ENCODE peak calls at places on chromosomes 11 and 22, in seven cellular contexts. H is lower leg skin, P is choroid plexus epithelial cell, W is GM23248, G is OCI-LY7, Z is heart left ventricle, S is colonic mucosa. V is an unnamed sample.

GRCh38 chr11:95764267-95764898 is 25.2 kb downstream of the FAM76B start:
- DNase-seq in G (peak), W (peak), S (no peak), Z (no peak), P (peak), H (no peak), V (peak)

GRCh38 chr11:113553235-113553634 is 78.0 kb upstream of the DRD2 start:
- DNase-seq in P (peak), W (peak), H (no peak), Z (no peak), S (no peak), G (no peak), V (peak)

GRCh38 chr22:25729016-25729415 is 13.0 kb upstream of the MYO18B start:
- DNase-seq in G (no peak), Z (no peak), W (no peak), P (no peak), S (no peak), H (peak), V (no peak)

GRCh38 chr11:46930089-46930488 is 6.5 kb upstream of the CSTPP1 start:
- DNase-seq in Z (no peak), G (no peak), S (no peak), W (peak), H (no peak), P (peak), V (peak)

GRCh38 chr11:119153049-119153818 is 4.4 kb downstream of the ABCG4 start:
- DNase-seq in H (no peak), W (peak), Z (no peak), P (no peak), S (no peak), G (no peak), V (no peak)

GRCh38 chr22:43236401-43237166 is 49.6 kb upstream of the TTLL12 start:
- DNase-seq in Z (peak), H (no peak), P (no peak), W (no peak), S (no peak), G (no peak), V (no peak)

GRCh38 chr11:69398529-69399492 is 82.7 kb upstream of the LINC01488 start:
- DNase-seq in H (no peak), P (peak), W (peak), G (no peak), Z (no peak), S (no peak), V (peak)

GRCh38 chr22:26669060-26669481 is 11.7 kb downstream of the MIAT start:
- DNase-seq in S (no peak), H (no peak), P (peak), G (peak), W (peak), Z (no peak), V (peak)

GRCh38 chr11:87879118-87879517 is 296.1 kb downstream of the RAB38 start:
- DNase-seq in P (peak), W (peak), G (no peak), Z (no peak), H (no peak), S (no peak), V (peak)

GRCh38 chr11:2515401-2516275 is 70.8 kb downstream of the KCNQ1 start:
- DNase-seq in G (no peak), H (peak), Z (peak), P (no peak), S (peak), W (no peak), V (no peak)

GRCh38 chr11:110971110-110971509 is 258.9 kb upstream of the ARHGAP20 start:
- DNase-seq in G (no peak), S (no peak), H (no peak), W (peak), P (peak), Z (no peak), V (peak)

GRCh38 chr11:110755961-110756360 is 43.7 kb upstream of the ARHGAP20 start:
- DNase-seq in H (no peak), P (no peak), W (no peak), G (no peak), Z (no peak), S (no peak), V (no peak)

GRCh38 chr11:124602193-124602592 is 9.0 kb upstream of the PANX3 start:
- DNase-seq in H (no peak), S (no peak), Z (no peak), W (peak), P (peak), G (no peak), V (peak)

GRCh38 chr11:77402218-77402556 is 71.7 kb downstream of the PAK1 start:
- DNase-seq in H (no peak), S (no peak), P (no peak), W (no peak), Z (no peak), G (no peak), V (no peak)

GRCh38 chr11:9701799-9702198 is 37.9 kb downstream of the SWAP70 start:
- DNase-seq in P (no peak), S (no peak), G (no peak), W (no peak), Z (no peak), H (no peak), V (no peak)

GRCh38 chr22:24563246-24563645 is 7.4 kb downstream of the SNRPD3 start:
- DNase-seq in S (no peak), H (no peak), Z (no peak), P (no peak), W (no peak), G (no peak), V (no peak)

GRCh38 chr11:119512373-119512772 is 89.4 kb upstream of the THY1 start:
- DNase-seq in G (no peak), W (no peak), Z (no peak), H (no peak), P (no peak), S (no peak), V (no peak)

GRCh38 chr22:50192056-50192824 is 6.5 kb downstream of the TRABD start:
- DNase-seq in H (no peak), Z (no peak), S (no peak), W (peak), P (no peak), G (peak), V (peak)

GRCh38 chr11:18844753-18845367 is 53.3 kb upstream of the PTPN5 start:
- DNase-seq in G (peak), P (peak), Z (no peak), H (no peak), S (no peak), W (peak), V (peak)

GRCh38 chr11:1559103-1559951 is 12.7 kb downstream of the DUSP8 start:
- DNase-seq in H (peak), S (peak), G (no peak), Z (peak), W (peak), P (no peak), V (no peak)

GRCh38 chr22:39808087-39808486 is 85.5 kb downstream of the ENTHD1 start:
- DNase-seq in S (peak), Z (no peak), H (no peak), G (peak), W (peak), P (peak), V (peak)

GRCh38 chr11:111819161-111820058 is 52.0 kb downstream of the ALG9 start:
- DNase-seq in G (no peak), W (peak), P (peak), S (peak), H (no peak), Z (peak), V (peak)

GRCh38 chr22:23075525-23076216 is 5.4 kb downstream of the GNAZ start:
- DNase-seq in S (no peak), Z (no peak), H (no peak), W (no peak), P (no peak), G (no peak), V (no peak)
- H3K4me3 ChIP-seq in S (no peak), Z (no peak), H (no peak), W (no peak), P (no peak), G (no peak), V (no peak)

DNA sequence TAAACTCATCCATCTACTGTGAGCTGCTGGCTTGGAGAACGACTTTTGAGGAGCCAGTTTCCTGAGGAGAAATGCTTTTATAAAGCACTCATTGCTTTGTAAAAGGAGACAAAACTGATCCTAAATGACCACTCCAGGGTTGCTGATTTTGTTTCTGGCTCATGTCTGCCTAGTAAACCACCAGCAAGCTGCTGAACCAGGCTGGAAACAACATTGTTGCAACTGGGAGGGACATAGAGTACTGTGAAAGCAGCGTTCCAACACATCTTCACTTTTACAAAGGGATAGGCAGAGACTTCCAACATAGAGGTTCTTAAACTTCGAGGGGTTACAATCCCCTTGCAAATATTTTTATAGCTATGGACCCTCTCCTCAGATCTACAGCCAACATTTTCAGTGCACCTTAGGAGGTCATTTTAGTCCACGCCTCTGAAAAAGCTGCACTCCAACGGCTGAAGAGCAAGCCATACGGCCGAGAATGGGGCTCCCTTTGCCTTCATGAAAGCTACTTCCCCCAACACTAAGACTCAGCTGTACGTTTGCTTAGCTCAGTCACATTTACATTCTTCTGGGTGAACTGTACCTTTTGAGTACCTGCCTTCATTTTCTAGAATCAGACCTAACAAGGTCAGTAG is 54.7 kb downstream of the PANX1 start:
- DNase-seq in G (no peak), P (no peak), W (no peak), H (no peak), S (no peak), Z (no peak), V (no peak)
- H3K4me3 ChIP-seq in G (no peak), P (no peak), W (no peak), H (no peak), S (no peak), Z (no peak), V (no peak)

DNA sequence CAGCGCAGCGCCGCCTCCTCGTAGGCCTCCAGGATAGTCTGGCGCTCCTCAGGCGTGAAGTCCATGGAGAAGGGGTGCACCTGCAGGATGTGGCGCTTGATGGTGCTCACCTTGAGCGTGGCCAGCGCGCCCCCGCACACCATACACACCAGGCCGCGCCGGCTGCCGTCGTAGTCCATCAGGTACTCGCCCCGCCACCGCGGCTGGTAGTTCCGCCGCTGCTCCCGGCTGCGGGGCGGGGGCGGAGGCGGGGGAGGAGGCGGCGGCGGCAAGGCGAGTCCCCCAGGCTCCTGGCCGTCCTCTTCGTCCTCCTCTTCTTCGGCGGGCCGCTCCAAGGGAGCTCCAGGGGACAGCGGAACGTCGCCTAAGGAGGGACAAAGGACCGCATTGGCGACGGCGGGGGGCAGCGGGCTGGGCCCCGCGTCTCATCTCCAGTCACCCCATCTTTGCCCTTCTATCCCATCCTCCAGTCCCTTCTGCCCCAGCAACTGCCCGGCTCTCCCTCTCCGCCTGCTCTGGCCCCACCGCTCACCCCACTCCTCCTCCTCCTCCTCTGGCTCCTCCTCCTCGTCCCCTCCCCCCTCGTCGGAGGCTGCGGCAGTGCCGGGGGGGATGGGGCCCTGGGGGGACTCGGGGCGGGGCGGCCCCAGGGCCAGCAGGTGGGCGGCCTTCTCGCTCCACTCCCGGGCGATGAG is 4.9 kb downstream of the ZFTA start:
- DNase-seq in S (peak), P (no peak), W (no peak), H (peak), G (no peak), Z (peak), V (peak)
- H3K4me3 ChIP-seq in S (peak), P (peak), W (no peak), H (no peak), G (no peak), Z (peak), V (peak)

DNA sequence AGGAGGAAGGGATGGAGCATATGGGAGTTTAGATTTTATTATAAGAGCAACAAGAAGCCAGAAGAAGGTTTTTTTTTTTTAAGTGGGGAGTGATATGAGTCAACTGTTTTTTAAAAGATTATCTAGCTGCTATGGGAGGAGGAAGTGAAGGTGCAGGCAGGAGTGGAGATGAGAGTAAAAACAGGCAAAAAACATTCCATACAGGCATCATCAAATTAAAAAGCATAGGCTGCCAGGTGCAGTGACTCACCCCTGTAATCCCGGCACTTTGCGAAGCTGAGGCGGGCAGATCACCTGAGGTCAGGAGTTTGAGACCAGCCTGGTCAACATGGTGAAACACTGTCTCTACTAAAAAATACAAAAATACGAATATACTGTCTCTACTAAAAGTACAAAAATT is 368.4 kb upstream of the MTNR1B start:
- DNase-seq in Z (no peak), S (no peak), W (no peak), H (no peak), G (no peak), P (no peak), V (no peak)
- H3K4me3 ChIP-seq in Z (no peak), S (no peak), W (no peak), H (no peak), G (no peak), P (no peak), V (no peak)

GRCh38 chr22:27775698-27776409 is 25.7 kb downstream of the MN1 start:
- DNase-seq in Z (no peak), P (no peak), G (no peak), H (no peak), W (no peak), S (no peak), V (no peak)
- H3K4me3 ChIP-seq in Z (no peak), P (no peak), G (no peak), H (no peak), W (peak), S (no peak), V (no peak)

GRCh38 chr11:59273008-59273841 is 60.5 kb upstream of the MPEG1 start:
- DNase-seq in G (peak), P (no peak), H (no peak), W (no peak), S (peak), Z (no peak), V (no peak)
- H3K4me3 ChIP-seq in G (peak), P (no peak), H (no peak), W (no peak), S (no peak), Z (no peak), V (no peak)

DNA sequence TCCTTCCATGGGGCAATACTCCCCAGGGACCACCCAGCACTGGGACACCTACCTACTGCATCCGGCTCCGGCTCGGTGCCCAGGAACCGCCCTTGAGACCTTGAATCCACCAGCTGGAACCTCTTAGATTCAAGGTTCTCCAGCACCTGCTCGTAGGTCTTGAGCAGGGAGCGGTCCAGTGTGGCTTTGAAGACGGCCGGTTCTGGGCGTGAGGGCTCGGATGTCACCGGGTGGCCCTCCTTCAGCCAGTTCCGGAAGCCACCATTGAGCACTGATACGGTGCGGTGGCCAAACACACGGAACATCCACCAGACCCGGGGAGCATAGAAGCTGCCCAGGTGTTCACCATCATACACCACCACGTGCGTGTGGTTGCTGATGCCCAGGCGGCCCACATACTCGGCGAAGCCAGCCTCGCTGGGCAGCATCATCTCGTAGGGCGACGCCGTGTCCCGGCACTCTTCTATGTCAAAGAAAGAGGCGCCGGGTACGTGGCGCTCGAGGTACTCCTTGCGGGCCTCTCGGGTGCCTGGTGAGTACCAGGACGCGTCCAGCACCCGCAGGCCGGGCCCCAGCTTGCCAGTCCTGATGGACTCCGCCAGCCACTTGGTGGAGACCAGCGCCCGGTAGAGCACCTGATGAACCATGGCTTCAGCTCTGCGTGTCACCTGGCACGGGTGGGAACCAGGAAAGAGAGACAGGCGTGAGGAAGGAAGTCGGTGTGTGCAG is 997 bp downstream of the TST start:
- DNase-seq in S (no peak), P (no peak), H (no peak), G (no peak), Z (no peak), W (no peak), V (no peak)
- H3K4me3 ChIP-seq in S (peak), P (peak), H (peak), G (peak), Z (peak), W (peak), V (peak)

GRCh38 chr22:36258750-36259619 is 6.1 kb downstream of the APOL1 start:
- DNase-seq in H (no peak), W (no peak), S (no peak), P (peak), G (peak), Z (no peak), V (peak)
- H3K4me3 ChIP-seq in H (no peak), W (no peak), S (no peak), P (no peak), G (peak), Z (no peak), V (no peak)

GRCh38 chr11:33384251-33384650 is 127.1 kb downstream of the HIPK3 start:
- DNase-seq in Z (no peak), H (no peak), S (no peak), P (no peak), G (no peak), W (no peak), V (no peak)
- H3K4me3 ChIP-seq in Z (no peak), H (no peak), S (no peak), P (no peak), G (peak), W (no peak), V (no peak)

DNA sequence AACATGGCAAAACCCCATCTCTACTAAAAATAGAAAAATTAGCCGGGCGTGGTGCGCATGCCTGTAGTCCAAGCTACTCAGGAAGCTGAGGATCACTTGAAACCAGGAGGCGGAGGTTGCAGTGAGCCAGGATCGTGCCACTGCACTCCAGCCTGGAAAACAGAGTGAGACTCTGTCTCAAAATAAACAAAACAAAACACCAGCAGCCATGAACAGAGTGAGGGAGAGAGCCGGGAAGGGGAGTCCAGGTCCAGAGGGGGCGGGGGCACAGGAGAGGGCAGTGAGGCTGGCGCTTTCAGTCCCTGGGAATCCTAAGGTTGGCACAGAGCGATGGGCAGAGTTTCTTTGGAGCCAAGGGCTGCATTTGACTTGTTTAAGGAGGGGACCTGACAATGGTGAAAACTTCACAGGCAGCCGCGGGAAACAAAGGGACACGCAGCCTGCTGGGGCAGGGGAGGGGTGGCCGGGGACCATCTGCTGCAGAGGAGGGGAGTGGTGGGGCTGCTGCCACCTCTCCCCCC is 2.5 kb downstream of the MFNG start:
- DNase-seq in W (peak), Z (no peak), S (no peak), H (no peak), G (no peak), P (no peak), V (no peak)
- H3K4me3 ChIP-seq in W (no peak), Z (peak), S (peak), H (no peak), G (peak), P (no peak), V (no peak)